ENCODE peak calls at places on chromosomes 3 and 15, in seven cellular contexts. One of them, this sample, is unnamed.

GRCh38 chr3:124766113-124767095 is 36.2 kb downstream of the UMPS start:
- DNase-seq in astrocyte of the spinal cord: no peak
- DNase-seq in spleen: peak; percentile 62
- DNase-seq in A549: no peak
- DNase-seq in A673: no peak
- DNase-seq in sigmoid colon: no peak
- DNase-seq in AG10803: no peak
- DNase-seq in this sample: no peak

GRCh38 chr3:140007946-140008692 is 73.1 kb downstream of the CLSTN2 start:
- DNase-seq in AG10803: no peak
- DNase-seq in sigmoid colon: no peak
- DNase-seq in A673: no peak
- DNase-seq in spleen: no peak
- DNase-seq in astrocyte of the spinal cord: no peak
- DNase-seq in A549: no peak
- DNase-seq in this sample: no peak

GRCh38 chr3:4990061-4990460 is 10.8 kb downstream of the BHLHE40 start:
- DNase-seq in A673: no peak
- DNase-seq in spleen: no peak
- DNase-seq in sigmoid colon: no peak
- DNase-seq in AG10803: peak; percentile 37
- DNase-seq in A549: no peak
- DNase-seq in astrocyte of the spinal cord: no peak
- DNase-seq in this sample: no peak

GRCh38 chr3:16667633-16668032 is 62.4 kb upstream of the DAZL start:
- DNase-seq in astrocyte of the spinal cord: no peak
- DNase-seq in spleen: no peak
- DNase-seq in A549: no peak
- DNase-seq in sigmoid colon: no peak
- DNase-seq in AG10803: no peak
- DNase-seq in A673: no peak
- DNase-seq in this sample: no peak

GRCh38 chr15:74421302-74422245 is 12.2 kb downstream of the SEMA7A start:
- DNase-seq in AG10803: no peak
- DNase-seq in spleen: peak; percentile 58
- DNase-seq in A673: no peak
- DNase-seq in A549: no peak
- DNase-seq in sigmoid colon: no peak
- DNase-seq in astrocyte of the spinal cord: no peak
- DNase-seq in this sample: no peak

GRCh38 chr3:181464033-181464694 is 247.6 kb upstream of the SOX2 start:
- DNase-seq in astrocyte of the spinal cord: no peak
- DNase-seq in AG10803: no peak
- DNase-seq in spleen: no peak
- DNase-seq in sigmoid colon: no peak
- DNase-seq in A673: no peak
- DNase-seq in A549: no peak
- DNase-seq in this sample: no peak

GRCh38 chr15:62365795-62366442 is 200.8 kb upstream of the C2CD4B start:
- DNase-seq in AG10803: no peak
- DNase-seq in astrocyte of the spinal cord: no peak
- DNase-seq in spleen: no peak
- DNase-seq in sigmoid colon: no peak
- DNase-seq in A549: no peak
- DNase-seq in A673: no peak
- DNase-seq in this sample: no peak

GRCh38 chr15:33068007-33068441 is 126.5 kb downstream of the FMN1 start:
- DNase-seq in astrocyte of the spinal cord: peak; percentile 39
- DNase-seq in AG10803: peak; percentile 66
- DNase-seq in A549: peak; percentile 72
- DNase-seq in spleen: no peak
- DNase-seq in sigmoid colon: peak; percentile 74
- DNase-seq in A673: no peak
- DNase-seq in this sample: no peak

GRCh38 chr3:16917256-16917935 is 32.6 kb downstream of the PLCL2 start:
- DNase-seq in astrocyte of the spinal cord: peak; percentile 22
- DNase-seq in sigmoid colon: no peak
- DNase-seq in AG10803: peak; percentile 4
- DNase-seq in A549: no peak
- DNase-seq in A673: no peak
- DNase-seq in spleen: no peak
- DNase-seq in this sample: no peak

GRCh38 chr3:89467886-89468479 is 360.6 kb downstream of the EPHA3 start:
- DNase-seq in sigmoid colon: no peak
- DNase-seq in A673: peak; percentile 12
- DNase-seq in astrocyte of the spinal cord: no peak
- DNase-seq in spleen: no peak
- DNase-seq in A549: no peak
- DNase-seq in AG10803: no peak
- DNase-seq in this sample: no peak

GRCh38 chr3:86420990-86421739 is 569.8 kb downstream of the VGLL3 start:
- DNase-seq in astrocyte of the spinal cord: no peak
- DNase-seq in spleen: no peak
- DNase-seq in AG10803: no peak
- DNase-seq in sigmoid colon: no peak
- DNase-seq in A549: no peak
- DNase-seq in A673: no peak
- DNase-seq in this sample: no peak

GRCh38 chr3:50450135-50450911 is 53.1 kb downstream of the CACNA2D2 start:
- DNase-seq in spleen: peak; percentile 90
- DNase-seq in A549: no peak
- DNase-seq in sigmoid colon: peak; percentile 88
- DNase-seq in AG10803: peak; percentile 6
- DNase-seq in A673: no peak
- DNase-seq in astrocyte of the spinal cord: peak; percentile 78
- DNase-seq in this sample: peak; percentile 55

GRCh38 chr3:153615863-153616262 is 453.8 kb downstream of the RAP2B start:
- DNase-seq in astrocyte of the spinal cord: no peak
- DNase-seq in sigmoid colon: no peak
- DNase-seq in A549: no peak
- DNase-seq in spleen: no peak
- DNase-seq in A673: no peak
- DNase-seq in AG10803: no peak
- DNase-seq in this sample: no peak

GRCh38 chr15:63505842-63506222 is 1.4 kb downstream of the USP3 start:
- DNase-seq in AG10803: peak; percentile 8
- DNase-seq in astrocyte of the spinal cord: no peak
- DNase-seq in spleen: no peak
- DNase-seq in sigmoid colon: no peak
- DNase-seq in A673: no peak
- DNase-seq in A549: no peak
- DNase-seq in this sample: no peak

GRCh38 chr15:63503739-63504246 is 600 bp upstream of the USP3 start:
- DNase-seq in astrocyte of the spinal cord: peak; percentile 75
- DNase-seq in A673: peak; percentile 62
- DNase-seq in A549: peak; percentile 48
- DNase-seq in spleen: peak; percentile 94
- DNase-seq in AG10803: peak; percentile 80
- DNase-seq in sigmoid colon: peak; percentile 86
- DNase-seq in this sample: no peak

GRCh38 chr15:63506537-63507035 is 2.2 kb downstream of the USP3 start:
- DNase-seq in A549: no peak
- DNase-seq in astrocyte of the spinal cord: no peak
- DNase-seq in AG10803: peak; percentile 8
- DNase-seq in spleen: no peak
- DNase-seq in A673: peak; percentile 67
- DNase-seq in sigmoid colon: no peak
- DNase-seq in this sample: no peak

GRCh38 chr15:63504247-63504978 is at the start of gene USP3:
- DNase-seq in A673: peak; percentile 97
- DNase-seq in AG10803: peak; percentile 96
- DNase-seq in astrocyte of the spinal cord: peak; percentile 97
- DNase-seq in A549: peak; percentile 67
- DNase-seq in sigmoid colon: peak; percentile 98
- DNase-seq in spleen: peak; percentile 99
- DNase-seq in this sample: peak; percentile 89

DNA sequence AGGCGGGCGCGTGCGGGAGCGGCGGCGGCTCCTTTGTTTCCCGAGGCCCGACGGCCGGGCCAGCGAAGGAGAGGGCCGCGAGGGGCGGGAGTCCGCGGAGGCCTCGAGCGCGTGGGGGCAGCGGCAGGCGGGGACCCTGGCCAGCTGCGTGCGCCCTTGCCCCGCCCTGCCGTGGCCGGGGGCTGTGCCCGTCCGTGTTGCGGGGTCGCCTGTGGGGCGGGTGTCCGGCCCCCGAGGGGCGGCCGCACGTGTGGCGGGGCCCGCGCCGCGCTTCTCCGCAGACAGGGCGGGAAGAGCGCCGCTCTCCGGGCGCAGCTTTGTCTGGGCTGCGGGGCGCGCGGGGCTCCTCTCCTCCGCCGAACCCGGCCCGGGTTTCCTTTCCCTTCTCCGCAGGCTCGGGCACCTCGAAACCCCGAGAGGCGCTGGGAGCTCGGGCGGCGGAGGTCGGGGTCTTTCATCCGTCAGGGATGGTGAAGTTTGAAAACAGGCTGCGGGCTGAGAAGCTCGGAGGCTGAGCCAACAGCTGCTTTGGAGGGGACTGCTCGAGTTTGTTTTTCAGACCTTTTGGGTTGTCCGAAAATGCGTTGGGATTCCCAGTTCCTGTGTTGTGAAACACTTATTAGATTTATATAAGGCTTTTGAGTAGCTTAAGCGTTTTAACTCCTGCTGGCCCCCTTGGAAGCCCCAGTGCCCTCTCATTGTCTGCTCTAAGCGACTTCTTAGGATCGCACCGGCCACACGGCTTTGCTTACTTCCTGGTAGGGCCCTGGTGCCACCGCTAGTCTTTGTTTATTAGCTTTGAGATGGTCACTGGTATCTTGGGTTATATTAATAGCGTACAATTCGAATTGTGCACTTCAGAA is 817 bp downstream of the USP3 start:
- DNase-seq in spleen: peak; percentile 93
- DNase-seq in sigmoid colon: peak; percentile 82
- DNase-seq in A549: no peak
- DNase-seq in AG10803: peak; percentile 62
- DNase-seq in A673: peak; percentile 63
- DNase-seq in astrocyte of the spinal cord: peak; percentile 58
- DNase-seq in this sample: no peak
- TF ChIP-seq CTCF in spleen: peak; percentile 71
- TF ChIP-seq CTCF in sigmoid colon: peak; percentile 50
- TF ChIP-seq CTCF in A549: no peak
- TF ChIP-seq CTCF in AG10803: peak; percentile 34
- TF ChIP-seq CTCF in A673: no peak
- TF ChIP-seq CTCF in astrocyte of the spinal cord: peak; percentile 23
- TF ChIP-seq CTCF in this sample: peak; percentile 25

DNA sequence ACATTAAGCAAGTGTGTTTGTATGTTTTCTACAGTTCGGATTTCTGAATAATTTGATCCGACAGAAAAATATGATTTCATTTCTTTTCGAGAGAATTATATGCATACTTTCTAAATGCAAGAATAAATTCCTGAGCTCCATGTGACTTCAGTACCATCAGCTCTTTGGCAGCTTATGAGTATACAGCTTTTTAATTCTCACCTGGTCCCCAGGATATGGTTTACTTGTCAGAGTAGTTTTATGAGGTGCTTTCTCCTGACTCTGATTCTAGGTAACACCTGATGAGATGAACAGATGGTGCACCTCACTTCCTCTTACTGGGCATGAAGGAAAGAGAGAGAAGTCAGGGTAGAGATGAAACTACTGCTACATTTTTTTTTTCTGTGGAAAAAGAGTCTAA is 3.1 kb downstream of the HGD start:
- DNase-seq in sigmoid colon: no peak
- DNase-seq in A673: no peak
- DNase-seq in AG10803: no peak
- DNase-seq in A549: peak; percentile 13
- DNase-seq in spleen: no peak
- DNase-seq in astrocyte of the spinal cord: no peak
- DNase-seq in this sample: no peak
- H3K4me3 ChIP-seq in sigmoid colon: no peak overlapping the region
- H3K4me3 ChIP-seq in A673: no peak overlapping the region
- H3K4me3 ChIP-seq in AG10803: no peak overlapping the region
- H3K4me3 ChIP-seq in A549: peak overlapping the region; percentile 50
- H3K4me3 ChIP-seq in spleen: no peak overlapping the region
- H3K4me3 ChIP-seq in astrocyte of the spinal cord: no peak overlapping the region
- H3K4me3 ChIP-seq in this sample: no peak overlapping the region

GRCh38 chr3:161272524-161272923 is 51.4 kb downstream of the NMD3 start:
- DNase-seq in AG10803: no peak
- DNase-seq in A673: no peak
- DNase-seq in A549: no peak
- DNase-seq in sigmoid colon: no peak
- DNase-seq in spleen: no peak
- DNase-seq in astrocyte of the spinal cord: no peak
- DNase-seq in this sample: no peak

GRCh38 chr3:161275919-161276318 is 54.8 kb downstream of the NMD3 start:
- DNase-seq in AG10803: no peak
- DNase-seq in spleen: no peak
- DNase-seq in A549: no peak
- DNase-seq in sigmoid colon: no peak
- DNase-seq in A673: no peak
- DNase-seq in astrocyte of the spinal cord: no peak
- DNase-seq in this sample: no peak

GRCh38 chr3:161271646-161272045 is 50.5 kb downstream of the NMD3 start:
- DNase-seq in A673: no peak
- DNase-seq in AG10803: no peak
- DNase-seq in astrocyte of the spinal cord: no peak
- DNase-seq in sigmoid colon: no peak
- DNase-seq in A549: no peak
- DNase-seq in spleen: no peak
- DNase-seq in this sample: no peak

GRCh38 chr3:161274691-161275298 is 53.7 kb downstream of the NMD3 start:
- DNase-seq in astrocyte of the spinal cord: peak; percentile 60
- DNase-seq in spleen: no peak
- DNase-seq in A549: no peak
- DNase-seq in AG10803: peak; percentile 55
- DNase-seq in sigmoid colon: no peak
- DNase-seq in A673: peak; percentile 82
- DNase-seq in this sample: no peak

DNA sequence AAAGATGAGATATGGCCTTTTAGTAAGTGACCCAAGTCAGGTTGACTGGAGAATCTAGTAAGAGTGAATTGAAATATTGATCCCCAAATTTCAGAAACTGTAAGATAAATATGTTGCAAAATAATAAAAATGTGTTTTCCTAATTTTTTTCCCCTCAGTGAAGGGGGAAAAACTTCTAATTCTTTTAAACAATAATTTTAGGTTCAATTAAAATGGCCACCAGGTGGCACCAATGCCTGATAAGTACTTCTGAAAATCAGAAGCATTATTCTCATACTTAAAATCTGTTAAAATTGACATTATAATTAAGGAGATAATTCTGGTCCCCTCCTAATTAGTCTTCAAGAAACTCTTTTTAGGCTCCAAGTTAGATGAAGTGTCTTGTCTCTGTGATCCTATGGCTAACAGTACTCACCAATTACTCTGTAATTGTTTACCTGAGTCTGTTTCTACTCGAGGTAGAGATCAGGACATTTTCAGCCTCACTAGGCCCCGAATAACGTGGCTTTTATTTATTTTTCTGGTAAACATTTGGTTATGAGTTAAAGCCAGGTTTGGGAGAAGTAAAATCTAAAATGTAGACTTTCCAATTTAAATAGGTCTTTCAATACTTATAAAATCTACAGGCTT is 52.6 kb downstream of the NMD3 start:
- DNase-seq in sigmoid colon: no peak
- DNase-seq in astrocyte of the spinal cord: peak; percentile 65
- DNase-seq in spleen: no peak
- DNase-seq in AG10803: peak; percentile 52
- DNase-seq in A673: peak; percentile 47
- DNase-seq in A549: no peak
- DNase-seq in this sample: peak; percentile 46
- TF ChIP-seq CTCF in sigmoid colon: peak; percentile 21
- TF ChIP-seq CTCF in astrocyte of the spinal cord: peak; percentile 41
- TF ChIP-seq CTCF in spleen: peak; percentile 53
- TF ChIP-seq CTCF in AG10803: peak; percentile 56
- TF ChIP-seq CTCF in A673: peak; percentile 72
- TF ChIP-seq CTCF in A549: peak; percentile 75
- TF ChIP-seq CTCF in this sample: peak; percentile 33

GRCh38 chr15:70851889-70852288 is 2.1 kb downstream of the LARP6 start:
- DNase-seq in A549: no peak
- DNase-seq in spleen: no peak
- DNase-seq in sigmoid colon: no peak
- DNase-seq in A673: no peak
- DNase-seq in AG10803: no peak
- DNase-seq in astrocyte of the spinal cord: no peak
- DNase-seq in this sample: no peak
- H3K4me3 ChIP-seq in A549: no peak overlapping the region
- H3K4me3 ChIP-seq in spleen: no peak overlapping the region
- H3K4me3 ChIP-seq in sigmoid colon: no peak overlapping the region
- H3K4me3 ChIP-seq in A673: no peak overlapping the region
- H3K4me3 ChIP-seq in AG10803: peak overlapping the region; percentile 92
- H3K4me3 ChIP-seq in astrocyte of the spinal cord: peak overlapping the region; percentile 67
- H3K4me3 ChIP-seq in this sample: no peak overlapping the region

This sample was measured in astrocyte of the cerebellum.